ENCODE peak calls at places on chromosomes 4 and X, in four cellular contexts. H is left ventricle myocardium inferior, D is fibroblast of lung, Y is DND-41. O is an unnamed sample. For H3K36me3, the result is how much of the 10 kb centered on the place peaks cover.

GRCh38 chr4:121989715-121990114 is 37.9 kb upstream of the TRPC3 start:
- DNase-seq in H (no peak), D (peak), Y (no peak), O (no peak)

GRCh38 chr4:189202869-189203271 is 737.8 kb upstream of the FRG1 start:
- DNase-seq in Y (peak), D (peak), H (no peak), O (no peak)

GRCh38 chrX:40267334-40268118 is 169.8 kb upstream of the BCOR start:
- DNase-seq in H (no peak), D (no peak), Y (no peak), O (no peak)

GRCh38 chr4:113776679-113777078 is 15.1 kb upstream of the CAMK2D start:
- DNase-seq in H (no peak), D (no peak), Y (no peak), O (no peak)

GRCh38 chrX:110734894-110735541 is 60.6 kb downstream of the CHRDL1 start:
- DNase-seq in H (no peak), D (peak), Y (no peak), O (no peak)

GRCh38 chr4:39823193-39823592 is 125.3 kb downstream of the UBE2K start:
- DNase-seq in H (no peak), D (peak), Y (no peak), O (peak)

GRCh38 chr4:102429553-102429952 is 71.6 kb upstream of the NFKB1 start:
- DNase-seq in Y (no peak), D (peak), H (no peak), O (no peak)

GRCh38 chr4:71270901-71271300 is 67.9 kb upstream of the SLC4A4 start:
- DNase-seq in H (no peak), D (no peak), Y (peak), O (no peak)

GRCh38 chrX:96685205-96686099 is 810 bp downstream of the DIAPH2 start:
- DNase-seq in D (peak), H (peak), Y (peak), O (peak)

GRCh38 chrX:110733166-110733565 is 62.5 kb downstream of the CHRDL1 start:
- DNase-seq in H (no peak), D (peak), Y (no peak), O (no peak)

GRCh38 chrX:14064632-14065432 is 35.1 kb upstream of the GEMIN8 start:
- DNase-seq in H (no peak), Y (no peak), D (peak), O (no peak)

GRCh38 chr4:98630804-98631454 is 27.5 kb downstream of the TSPAN5 start:
- DNase-seq in Y (no peak), H (no peak), D (peak), O (no peak)

GRCh38 chr4:131026771-131027170 is 1930.8 kb downstream of the C4orf33 start:
- DNase-seq in D (no peak), H (no peak), Y (no peak), O (no peak)

GRCh38 chr4:168484626-168485025 is 4.3 kb upstream of the DDX60L start:
- DNase-seq in Y (no peak), D (peak), H (no peak), O (no peak)

GRCh38 chr4:52853351-52853750 is 8.8 kb upstream of the RASL11B start:
- DNase-seq in Y (no peak), H (no peak), D (peak), O (no peak)
- H3K27ac ChIP-seq in Y (no peak), H (peak), D (peak), O (peak)

GRCh38 chr4:146061610-146062324 is 113.8 kb upstream of the LSM6 start:
- DNase-seq in H (no peak), Y (no peak), D (no peak), O (no peak)

GRCh38 chr4:146059153-146059552 is 116.4 kb upstream of the LSM6 start:
- DNase-seq in D (no peak), Y (no peak), H (no peak), O (no peak)

GRCh38 chr4:146058531-146058930 is 117.0 kb upstream of the LSM6 start:
- DNase-seq in D (no peak), H (no peak), Y (no peak), O (no peak)

GRCh38 chr4:146062325-146062715 is 113.2 kb upstream of the LSM6 start:
- DNase-seq in Y (no peak), D (no peak), H (no peak), O (no peak)

DNA sequence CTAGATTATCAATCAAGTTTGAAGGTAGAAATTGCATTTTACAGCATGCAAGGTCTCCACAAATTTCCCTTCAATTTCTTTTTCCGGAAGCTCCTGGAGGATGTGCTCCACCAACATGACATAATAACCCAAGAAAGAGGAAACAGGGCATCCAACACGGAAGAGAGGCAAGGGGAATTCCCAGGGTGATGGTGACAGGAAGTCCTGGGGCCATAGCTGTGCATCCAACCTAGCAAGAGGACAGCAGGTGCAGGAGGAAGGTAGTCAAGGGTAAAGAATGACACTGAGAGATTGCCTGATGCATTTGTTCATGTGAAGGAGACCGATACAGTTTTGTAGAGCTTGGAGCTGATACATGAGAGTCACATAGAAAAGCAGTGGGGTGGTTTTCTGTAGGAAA is 115.7 kb upstream of the LSM6 start:
- DNase-seq in H (no peak), Y (no peak), D (no peak), O (no peak)
- H3K4me3 ChIP-seq in H (no peak), Y (no peak), D (no peak), O (no peak)

GRCh38 chr4:82820689-82821088 is 22.1 kb upstream of the SCD5 start:
- DNase-seq in H (no peak), D (no peak), Y (no peak), O (no peak)

GRCh38 chr4:82823062-82823461 is 24.5 kb upstream of the SCD5 start:
- DNase-seq in Y (no peak), H (no peak), D (peak), O (no peak)

DNA sequence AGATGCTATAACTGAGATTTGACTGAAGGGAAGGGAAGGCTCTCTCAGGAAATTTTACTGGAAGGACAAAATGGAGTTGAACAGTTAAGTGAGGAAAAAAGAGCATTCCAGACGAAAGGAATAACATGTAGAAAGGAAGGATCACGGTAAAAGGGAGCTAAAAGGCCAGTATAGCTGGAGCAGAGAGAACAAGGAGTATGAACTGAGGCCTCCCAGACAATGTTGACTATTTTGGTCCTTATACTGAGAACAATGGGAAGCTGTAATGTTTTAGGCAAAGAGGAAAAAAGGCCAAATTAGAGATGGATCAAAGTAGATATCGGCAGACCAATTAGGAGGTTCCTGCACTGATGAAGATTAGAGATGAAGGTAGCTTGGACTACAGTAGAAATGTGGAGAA is 26.8 kb upstream of the SCD5 start:
- DNase-seq in D (no peak), H (no peak), Y (no peak), O (no peak)
- H3K36me3 ChIP-seq in D (under half), H (half or more), Y (half or more), O (half or more)

GRCh38 chrX:71618787-71619186 is 476 bp upstream of the CXCR3 start:
- DNase-seq in H (no peak), D (no peak), Y (no peak), O (no peak)

GRCh38 chrX:71617742-71618141 is 569 bp downstream of the CXCR3 start:
- DNase-seq in H (no peak), Y (no peak), D (no peak), O (no peak)

GRCh38 chrX:71618303-71618721 is at the start of gene CXCR3:
- DNase-seq in D (peak), H (peak), Y (peak), O (no peak)

GRCh38 chrX:71616672-71617529 is 1.4 kb downstream of the CXCR3 start:
- DNase-seq in D (no peak), H (no peak), Y (peak), O (no peak)

DNA sequence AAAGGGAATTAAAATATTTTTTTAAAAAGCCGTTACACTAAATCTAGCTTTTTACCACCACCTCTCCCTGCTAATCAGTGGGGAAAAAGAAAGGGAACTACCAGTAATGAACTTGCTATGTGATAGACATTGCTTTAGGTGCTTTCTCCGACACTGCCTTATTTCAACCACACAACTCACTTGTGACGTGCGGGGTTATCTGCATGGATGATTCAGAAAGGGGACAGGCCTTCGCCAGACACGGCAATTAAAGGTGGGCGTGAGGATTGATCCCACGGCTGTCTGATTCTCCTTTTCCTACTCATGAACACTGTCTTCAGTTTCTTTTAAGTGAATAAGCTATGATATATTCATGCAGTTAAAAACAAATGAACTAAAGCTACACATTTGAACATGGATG is 882 bp upstream of the CXCR3 start:
- DNase-seq in H (no peak), D (peak), Y (no peak), O (no peak)
- H3K27ac ChIP-seq in H (no peak), D (no peak), Y (no peak), O (no peak)

GRCh38 chr4:186887211-186887785 is 163.6 kb upstream of the FAT1 start:
- DNase-seq in D (peak), Y (no peak), H (no peak), O (no peak)

GRCh38 chr4:186886759-186887158 is 163.1 kb upstream of the FAT1 start:
- DNase-seq in H (no peak), Y (no peak), D (no peak), O (no peak)

GRCh38 chr4:186891859-186892486 is 168.3 kb upstream of the FAT1 start:
- DNase-seq in Y (no peak), D (no peak), H (no peak), O (no peak)

GRCh38 chr4:186885289-186885688 is 161.6 kb upstream of the FAT1 start:
- DNase-seq in H (no peak), D (no peak), Y (no peak), O (no peak)

DNA sequence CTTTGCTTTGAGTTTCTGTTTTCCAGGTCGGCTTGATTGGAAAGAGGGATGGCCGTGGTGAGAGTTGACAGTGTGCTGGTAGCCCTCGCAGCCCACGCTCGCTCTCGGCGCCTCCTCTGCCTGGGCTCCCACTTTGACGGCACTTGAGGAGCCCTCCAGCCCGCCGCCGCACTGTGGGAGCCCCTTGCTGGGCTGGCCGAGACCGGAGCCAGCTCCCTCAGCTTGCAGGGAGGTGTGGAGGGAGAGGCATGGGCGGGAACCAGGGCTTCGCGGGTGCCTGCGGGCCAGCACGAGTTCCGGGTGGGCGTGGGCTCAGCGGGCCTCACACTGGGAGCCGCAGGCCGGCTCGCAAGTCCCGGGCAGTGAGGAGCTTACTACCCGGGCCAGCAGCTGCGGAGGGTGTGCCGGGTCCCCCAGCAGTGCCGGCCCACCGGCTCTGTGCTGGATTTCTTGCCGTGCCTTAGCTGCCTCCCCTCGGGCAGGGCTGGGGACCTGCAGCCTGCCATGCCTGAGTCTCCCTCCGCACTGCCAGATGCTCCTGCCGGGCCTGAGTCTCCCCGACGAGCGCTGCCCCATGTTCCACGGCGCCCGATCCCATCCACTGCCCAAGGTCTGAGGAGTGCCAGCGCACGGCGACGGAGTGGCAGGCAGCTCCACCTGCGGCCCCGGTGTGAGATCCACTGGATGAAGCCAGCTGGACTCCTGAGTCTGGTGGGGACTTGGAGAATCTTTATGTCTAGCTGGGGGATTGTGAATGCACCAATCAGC is 166.4 kb upstream of the FAT1 start:
- DNase-seq in Y (no peak), D (no peak), H (no peak), O (no peak)
- H3K4me3 ChIP-seq in Y (no peak), D (no peak), H (no peak), O (no peak)

GRCh38 chr4:25857851-25858400 is 4.9 kb downstream of the SEL1L3 start:
- DNase-seq in H (no peak), Y (no peak), D (no peak), O (no peak)

GRCh38 chr4:25857403-25857802 is 5.4 kb downstream of the SEL1L3 start:
- DNase-seq in H (no peak), D (no peak), Y (no peak), O (no peak)

GRCh38 chr4:25856756-25857155 is 6.0 kb downstream of the SEL1L3 start:
- DNase-seq in D (no peak), Y (no peak), H (no peak), O (no peak)

GRCh38 chr4:25847329-25847728 is 15.5 kb downstream of the SEL1L3 start:
- DNase-seq in Y (no peak), D (peak), H (no peak), O (no peak)

GRCh38 chr4:25852105-25852504 is 10.7 kb downstream of the SEL1L3 start:
- DNase-seq in Y (no peak), D (no peak), H (no peak), O (no peak)
- H3K36me3 ChIP-seq in Y (under half), D (under half), H (under half), O (under half)

DNA sequence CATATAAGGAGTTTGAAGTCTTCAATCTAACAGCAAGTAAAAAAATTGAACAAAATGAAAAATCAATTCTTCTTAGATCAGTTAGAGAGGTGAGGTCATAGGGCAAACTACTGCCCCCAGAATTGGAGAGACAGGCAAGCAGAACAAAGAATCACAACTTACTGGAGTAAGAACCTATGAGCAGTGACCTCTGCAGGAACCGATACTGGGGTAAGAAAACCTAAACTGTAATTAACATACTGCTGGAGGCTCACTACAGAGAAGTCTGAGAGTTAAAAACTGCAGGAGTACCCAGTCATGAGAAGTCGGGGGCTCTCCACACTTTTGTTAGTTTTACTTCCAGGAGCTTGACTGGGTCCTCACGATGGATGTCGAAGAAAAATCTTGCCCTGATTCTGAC is 16.0 kb downstream of the CLDN22 start:
- DNase-seq in Y (no peak), H (no peak), D (no peak), O (no peak)
- H3K27ac ChIP-seq in Y (no peak), H (no peak), D (no peak), O (no peak)

DNA sequence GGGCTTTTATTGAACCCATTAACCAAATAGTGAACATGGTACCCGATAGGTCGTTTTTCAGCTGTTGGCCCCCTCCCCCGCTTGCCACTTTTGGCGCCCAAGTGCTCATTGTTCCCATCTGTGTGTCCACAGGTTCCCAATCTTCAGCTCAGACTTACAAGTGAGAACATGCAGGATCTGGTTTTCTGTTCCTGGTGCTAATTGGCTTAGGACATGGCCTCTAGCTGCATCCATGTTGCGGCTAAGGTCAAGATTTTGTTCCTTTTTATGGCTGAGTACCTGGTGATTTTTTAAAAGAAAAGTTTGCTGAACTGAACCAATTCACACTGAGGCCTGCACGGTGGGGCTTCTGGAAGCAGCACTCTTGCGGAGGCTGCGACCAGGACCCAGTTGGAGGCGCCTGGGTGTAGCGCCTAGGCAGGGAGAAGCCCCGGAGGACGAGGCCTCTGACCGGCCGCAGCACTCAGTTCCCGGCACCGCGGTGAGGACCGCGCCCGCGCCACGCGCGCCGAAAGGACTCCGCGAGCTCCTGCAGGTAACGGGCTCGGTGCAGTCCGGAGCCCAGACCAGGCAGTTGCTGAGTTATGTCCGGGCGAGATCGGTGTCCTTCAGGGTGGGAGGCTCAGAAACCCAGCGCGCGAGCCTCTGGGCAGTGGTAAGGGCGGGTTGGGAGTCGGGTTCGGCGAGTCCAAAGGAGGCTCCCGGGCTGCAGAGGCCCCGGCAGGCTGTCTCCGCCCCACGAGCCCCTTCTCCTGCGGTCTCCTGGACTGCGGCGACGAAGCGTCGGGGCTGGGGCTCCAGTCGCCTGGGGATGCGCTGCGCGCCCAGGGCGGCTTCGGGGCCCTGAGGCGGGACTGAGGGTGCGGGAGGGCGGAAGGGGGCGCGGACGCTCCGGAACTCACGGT is 15.8 kb upstream of the SLC25A4 start:
- DNase-seq in D (peak), H (peak), Y (no peak), O (no peak)
- H3K4me3 ChIP-seq in D (peak), H (peak), Y (no peak), O (peak)

GRCh38 chrX:65595460-65595876 is 60.9 kb upstream of the LAS1L start:
- DNase-seq in D (peak), H (peak), Y (peak), O (peak)
- H3K36me3 ChIP-seq in D (under half), H (under half), Y (under half), O (under half)

O was measured in right atrium auricular region.